ENCODE peak calls at places on chromosomes 4 and X, in eight cellular contexts. B, S, M, H, D, N, R and W are unnamed samples.

GRCh38 chr4:23388699-23389395 is 501.0 kb downstream of the PPARGC1A start:
- DNase-seq in B (no peak), S (no peak), M (no peak), H (no peak), D (no peak), N (no peak), R (no peak), W (no peak)

GRCh38 chrX:41442824-41443560 is 4.2 kb upstream of the NYX start:
- DNase-seq in B (no peak), S (no peak), M (no peak), H (no peak), D (no peak), N (no peak), R (no peak), W (no peak)

GRCh38 chr4:176735300-176735699 is 57.4 kb downstream of the VEGFC start:
- DNase-seq in B (no peak), S (no peak), M (peak; percentile 69), H (no peak), D (peak; percentile 78), N (peak; percentile 68), R (no peak), W (peak; percentile 7)

GRCh38 chr4:8252301-8253173 is 17.0 kb upstream of the HTRA3 start:
- DNase-seq in B (no peak), S (no peak), M (no peak), H (peak; percentile 6), D (no peak), N (no peak), R (no peak), W (no peak)

GRCh38 chr4:86032476-86033022 is 327.3 kb downstream of the MAPK10 start:
- DNase-seq in B (peak; percentile 59), S (no peak), M (peak; percentile 96), H (no peak), D (peak; percentile 88), N (peak; percentile 90), R (no peak), W (peak; percentile 76)

GRCh38 chr4:60396680-60397079 is 803.4 kb upstream of the ADGRL3 start:
- DNase-seq in B (no peak), S (no peak), M (no peak), H (no peak), D (no peak), N (no peak), R (no peak), W (no peak)

GRCh38 chrX:24846551-24847170 is 152.9 kb downstream of the POLA1 start:
- DNase-seq in B (no peak), S (peak; percentile 29), M (peak; percentile 72), H (no peak), D (peak; percentile 42), N (no peak), R (no peak), W (no peak)

GRCh38 chr4:153188966-153189801 is 15.1 kb upstream of the TRIM2 start:
- DNase-seq in B (peak; percentile 27), S (peak; percentile 24), M (peak; percentile 62), H (no peak), D (peak; percentile 43), N (peak; percentile 46), R (no peak), W (no peak)

GRCh38 chr4:75985116-75985515 is 5.6 kb downstream of the SDAD1 start:
- DNase-seq in B (no peak), S (no peak), M (peak; percentile 74), H (no peak), D (peak; percentile 99), N (peak; percentile 79), R (no peak), W (peak; percentile 12)

GRCh38 chr4:24547979-24548378 is 36.4 kb downstream of the DHX15 start:
- DNase-seq in B (no peak), S (no peak), M (no peak), H (no peak), D (no peak), N (no peak), R (no peak), W (no peak)

GRCh38 chr4:24642941-24643628 is 58.7 kb upstream of the DHX15 start:
- DNase-seq in B (no peak), S (no peak), M (peak; percentile 86), H (no peak), D (peak; percentile 40), N (peak; percentile 54), R (no peak), W (no peak)

GRCh38 chrX:40261955-40262596 is 164.3 kb upstream of the BCOR start:
- DNase-seq in B (no peak), S (no peak), M (peak; percentile 60), H (peak; percentile 47), D (peak; percentile 9), N (no peak), R (no peak), W (no peak)

GRCh38 chr4:71231073-71231752 is 107.6 kb upstream of the SLC4A4 start:
- DNase-seq in B (peak; percentile 75), S (peak; percentile 88), M (peak; percentile 82), H (peak; percentile 89), D (peak; percentile 51), N (peak; percentile 42), R (no peak), W (peak; percentile 73)

GRCh38 chr4:101944649-101945048 is 154.1 kb downstream of the BANK1 start:
- DNase-seq in B (no peak), S (no peak), M (peak; percentile 15), H (no peak), D (peak; percentile 6), N (peak; percentile 73), R (no peak), W (no peak)

GRCh38 chr4:168318266-168318895 is at the start of gene DDX60:
- DNase-seq in B (peak; percentile 85), S (peak; percentile 55), M (peak; percentile 81), H (peak; percentile 80), D (peak; percentile 74), N (peak; percentile 82), R (peak; percentile 44), W (peak; percentile 29)

GRCh38 chr4:151246742-151247141 is 30.2 kb upstream of the PRSS48 start:
- DNase-seq in B (no peak), S (no peak), M (no peak), H (no peak), D (no peak), N (no peak), R (no peak), W (no peak)

GRCh38 chrX:136666088-136666487 is 18.1 kb downstream of the CD40LG start:
- DNase-seq in B (no peak), S (no peak), M (no peak), H (no peak), D (no peak), N (no peak), R (no peak), W (no peak)

GRCh38 chr4:7195546-7196282 is 3.4 kb downstream of the SORCS2 start:
- DNase-seq in B (peak; percentile 13), S (peak; percentile 18), M (peak; percentile 79), H (no peak), D (peak; percentile 55), N (peak; percentile 63), R (no peak), W (no peak)
- TF ChIP-seq CTCF in B (no peak), S (no peak), M (no peak), H (no peak), D (no peak), N (no peak), R (no peak), W (no peak)

GRCh38 chrX:111168314-111168713 is 72.3 kb downstream of the PAK3 start:
- DNase-seq in B (no peak), S (no peak), M (no peak), H (no peak), D (peak; percentile 53), N (no peak), R (peak; percentile 2), W (no peak)

GRCh38 chrX:111165902-111166301 is 69.9 kb downstream of the PAK3 start:
- DNase-seq in B (no peak), S (no peak), M (no peak), H (no peak), D (no peak), N (no peak), R (no peak), W (no peak)

GRCh38 chrX:111167334-111167733 is 71.3 kb downstream of the PAK3 start:
- DNase-seq in B (no peak), S (no peak), M (no peak), H (no peak), D (no peak), N (no peak), R (no peak), W (no peak)

GRCh38 chrX:111169141-111169540 is 73.2 kb downstream of the PAK3 start:
- DNase-seq in B (no peak), S (no peak), M (no peak), H (no peak), D (no peak), N (no peak), R (no peak), W (no peak)

GRCh38 chrX:111164728-111165127 is 68.7 kb downstream of the PAK3 start:
- DNase-seq in B (no peak), S (no peak), M (peak; percentile 4), H (no peak), D (peak; percentile 29), N (no peak), R (no peak), W (no peak)
- TF ChIP-seq CTCF in B (no peak), S (peak; percentile 26), M (peak; percentile 33), H (peak; percentile 32), D (peak; percentile 61), N (peak; percentile 31), R (peak; percentile 68), W (peak; percentile 31)

DNA sequence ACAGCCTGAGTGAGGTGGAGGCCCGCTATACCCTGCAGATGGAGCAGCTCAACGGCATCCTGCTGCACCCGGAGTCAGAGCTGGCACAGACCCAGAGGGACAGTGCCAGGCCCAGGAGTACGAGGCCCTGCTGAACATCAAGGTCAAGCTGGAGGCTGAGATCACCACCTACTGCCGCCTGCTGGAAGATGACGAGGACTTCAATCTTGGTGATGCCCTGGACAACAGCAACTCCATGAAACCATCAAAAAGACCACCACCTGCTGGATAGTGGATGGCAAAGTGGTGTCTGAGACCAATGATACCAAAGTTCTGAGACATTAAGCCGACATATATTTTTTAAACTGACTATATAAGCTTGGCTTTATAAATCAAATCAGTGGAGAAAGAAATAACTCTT is 73.3 kb upstream of the HHIP start:
- DNase-seq in B (no peak), S (no peak), M (no peak), H (no peak), D (no peak), N (no peak), R (no peak), W (no peak)
- TF ChIP-seq CTCF in B (no peak), S (no peak), M (no peak), H (no peak), D (no peak), N (no peak), R (peak; percentile 17), W (no peak)

DNA sequence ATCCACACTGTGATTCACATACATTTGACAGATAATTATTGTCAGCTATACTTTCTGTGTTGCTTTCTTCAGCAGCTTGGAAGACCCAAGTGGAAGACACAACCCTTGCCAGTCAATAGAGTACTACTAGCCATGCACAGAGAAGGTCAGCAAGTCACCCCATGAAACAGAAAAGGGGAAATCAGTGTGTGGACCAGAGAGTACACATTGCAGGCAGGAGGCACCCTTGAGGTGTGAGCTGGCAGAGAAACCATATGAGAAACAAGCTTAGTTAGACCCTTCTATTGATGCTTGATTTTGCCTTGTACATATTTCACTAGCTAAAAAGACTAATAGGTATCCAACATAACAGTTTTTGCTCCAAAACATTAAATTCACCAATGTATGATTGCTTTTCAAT is 99.5 kb downstream of the NLGN4X start:
- DNase-seq in B (no peak), S (no peak), M (no peak), H (no peak), D (no peak), N (no peak), R (no peak), W (no peak)
- TF ChIP-seq CTCF in B (no peak), S (no peak), M (no peak), H (no peak), D (no peak), N (no peak), R (no peak), W (no peak)